ENCODE peak calls at places on chromosomes 1 and 21, in six cellular contexts. One of them, this sample, is unnamed.

GRCh38 chr1:167538657-167539056 is 14.9 kb downstream of the CREG1 start:
- DNase-seq in Peyer's patch: no peak
- DNase-seq in sigmoid colon: no peak
- DNase-seq in tibial nerve: no peak
- DNase-seq in SK-N-SH: no peak
- DNase-seq in left ventricle myocardium inferior: no peak
- DNase-seq in this sample: no peak

GRCh38 chr21:43279578-43279894 is 110.7 kb downstream of the CRYAA start:
- DNase-seq in SK-N-SH: no peak
- DNase-seq in left ventricle myocardium inferior: peak; percentile 2
- DNase-seq in tibial nerve: no peak
- DNase-seq in Peyer's patch: no peak
- DNase-seq in sigmoid colon: no peak
- DNase-seq in this sample: no peak

GRCh38 chr1:214540324-214540723 is 11.1 kb downstream of the PTPN14 start:
- DNase-seq in Peyer's patch: no peak
- DNase-seq in left ventricle myocardium inferior: no peak
- DNase-seq in SK-N-SH: no peak
- DNase-seq in tibial nerve: no peak
- DNase-seq in sigmoid colon: no peak
- DNase-seq in this sample: no peak

GRCh38 chr1:32709075-32709474 is 6.5 kb upstream of the SYNC start:
- DNase-seq in SK-N-SH: no peak
- DNase-seq in sigmoid colon: no peak
- DNase-seq in tibial nerve: no peak
- DNase-seq in Peyer's patch: no peak
- DNase-seq in left ventricle myocardium inferior: no peak
- DNase-seq in this sample: no peak

GRCh38 chr1:89069955-89070354 is 4.9 kb upstream of the GBP1 start:
- DNase-seq in SK-N-SH: no peak
- DNase-seq in sigmoid colon: no peak
- DNase-seq in left ventricle myocardium inferior: no peak
- DNase-seq in tibial nerve: no peak
- DNase-seq in Peyer's patch: no peak
- DNase-seq in this sample: no peak

GRCh38 chr21:44872266-44872567 is 1.3 kb downstream of the PTTG1IP start:
- DNase-seq in Peyer's patch: no peak
- DNase-seq in left ventricle myocardium inferior: no peak
- DNase-seq in tibial nerve: no peak
- DNase-seq in sigmoid colon: no peak
- DNase-seq in SK-N-SH: no peak
- DNase-seq in this sample: no peak

GRCh38 chr1:215083408-215083961 is 948 bp downstream of the KCNK2 start:
- DNase-seq in Peyer's patch: no peak
- DNase-seq in left ventricle myocardium inferior: no peak
- DNase-seq in sigmoid colon: peak; percentile 65
- DNase-seq in tibial nerve: peak; percentile 22
- DNase-seq in SK-N-SH: peak; percentile 17
- DNase-seq in this sample: no peak

GRCh38 chr1:168774241-168774640 is 45.2 kb upstream of the DPT start:
- DNase-seq in tibial nerve: peak; percentile 14
- DNase-seq in SK-N-SH: no peak
- DNase-seq in sigmoid colon: peak; percentile 84
- DNase-seq in Peyer's patch: no peak
- DNase-seq in left ventricle myocardium inferior: peak; percentile 75
- DNase-seq in this sample: no peak

GRCh38 chr1:56106551-56107277 is 472.6 kb downstream of the PLPP3 start:
- DNase-seq in left ventricle myocardium inferior: no peak
- DNase-seq in SK-N-SH: no peak
- DNase-seq in Peyer's patch: no peak
- DNase-seq in tibial nerve: no peak
- DNase-seq in sigmoid colon: no peak
- DNase-seq in this sample: no peak

GRCh38 chr21:29053656-29054055 is 19.8 kb downstream of the CCT8 start:
- DNase-seq in SK-N-SH: no peak
- DNase-seq in sigmoid colon: no peak
- DNase-seq in tibial nerve: no peak
- DNase-seq in Peyer's patch: no peak
- DNase-seq in left ventricle myocardium inferior: no peak
- DNase-seq in this sample: no peak

GRCh38 chr1:27018316-27018715 is 5.7 kb upstream of the TENT5B start:
- DNase-seq in SK-N-SH: no peak
- DNase-seq in Peyer's patch: no peak
- DNase-seq in tibial nerve: no peak
- DNase-seq in left ventricle myocardium inferior: no peak
- DNase-seq in sigmoid colon: no peak
- DNase-seq in this sample: no peak

GRCh38 chr1:181423301-181423918 is 59.9 kb upstream of the CACNA1E start:
- DNase-seq in sigmoid colon: no peak
- DNase-seq in Peyer's patch: peak; percentile 31
- DNase-seq in tibial nerve: no peak
- DNase-seq in left ventricle myocardium inferior: peak; percentile 36
- DNase-seq in SK-N-SH: peak; percentile 51
- DNase-seq in this sample: peak; percentile 53

GRCh38 chr1:19315378-19316206 is 3.5 kb downstream of the SLC66A1 start:
- DNase-seq in SK-N-SH: no peak
- DNase-seq in sigmoid colon: peak; percentile 57
- DNase-seq in Peyer's patch: peak; percentile 72
- DNase-seq in tibial nerve: no peak
- DNase-seq in left ventricle myocardium inferior: no peak
- DNase-seq in this sample: no peak

GRCh38 chr1:46020005-46020404 is 112.4 kb downstream of the PIK3R3 start:
- DNase-seq in SK-N-SH: no peak
- DNase-seq in left ventricle myocardium inferior: no peak
- DNase-seq in tibial nerve: no peak
- DNase-seq in Peyer's patch: no peak
- DNase-seq in sigmoid colon: peak; percentile 33
- DNase-seq in this sample: no peak

GRCh38 chr1:154609398-154610380 is 1.7 kb upstream of the ADAR start:
- DNase-seq in Peyer's patch: peak; percentile 48
- DNase-seq in sigmoid colon: no peak
- DNase-seq in left ventricle myocardium inferior: no peak
- DNase-seq in tibial nerve: no peak
- DNase-seq in SK-N-SH: no peak
- DNase-seq in this sample: no peak

GRCh38 chr1:216005916-216006315 is 417.3 kb downstream of the USH2A start:
- DNase-seq in tibial nerve: no peak
- DNase-seq in sigmoid colon: no peak
- DNase-seq in Peyer's patch: no peak
- DNase-seq in left ventricle myocardium inferior: no peak
- DNase-seq in SK-N-SH: no peak
- DNase-seq in this sample: no peak

GRCh38 chr1:9589144-9589718 is 520 bp downstream of the TMEM201 start:
- DNase-seq in tibial nerve: no peak
- DNase-seq in left ventricle myocardium inferior: no peak
- DNase-seq in sigmoid colon: no peak
- DNase-seq in SK-N-SH: no peak
- DNase-seq in Peyer's patch: peak; percentile 45
- DNase-seq in this sample: peak; percentile 49

GRCh38 chr1:180614746-180615145 is 17.1 kb upstream of the XPR1 start:
- DNase-seq in Peyer's patch: no peak
- DNase-seq in tibial nerve: no peak
- DNase-seq in SK-N-SH: no peak
- DNase-seq in sigmoid colon: no peak
- DNase-seq in left ventricle myocardium inferior: no peak
- DNase-seq in this sample: no peak

GRCh38 chr1:155202198-155202597 is 5.5 kb downstream of the THBS3 start:
- DNase-seq in tibial nerve: no peak
- DNase-seq in SK-N-SH: no peak
- DNase-seq in Peyer's patch: no peak
- DNase-seq in sigmoid colon: no peak
- DNase-seq in left ventricle myocardium inferior: no peak
- DNase-seq in this sample: no peak

GRCh38 chr1:47211796-47212269 is 20.2 kb downstream of the TAL1 start:
- DNase-seq in left ventricle myocardium inferior: peak; percentile 47
- DNase-seq in tibial nerve: no peak
- DNase-seq in Peyer's patch: no peak
- DNase-seq in sigmoid colon: peak; percentile 71
- DNase-seq in SK-N-SH: no peak
- DNase-seq in this sample: no peak

GRCh38 chr1:20081331-20081810 is 11.4 kb downstream of the PLA2G5 start:
- DNase-seq in left ventricle myocardium inferior: no peak
- DNase-seq in tibial nerve: no peak
- DNase-seq in Peyer's patch: no peak
- DNase-seq in sigmoid colon: peak; percentile 43
- DNase-seq in SK-N-SH: no peak
- DNase-seq in this sample: no peak

GRCh38 chr1:58064281-58064680 is 482.2 kb downstream of the OMA1 start:
- DNase-seq in sigmoid colon: no peak
- DNase-seq in tibial nerve: no peak
- DNase-seq in left ventricle myocardium inferior: no peak
- DNase-seq in Peyer's patch: no peak
- DNase-seq in SK-N-SH: no peak
- DNase-seq in this sample: no peak

GRCh38 chr1:58067082-58067481 is 479.4 kb downstream of the OMA1 start:
- DNase-seq in SK-N-SH: no peak
- DNase-seq in tibial nerve: no peak
- DNase-seq in Peyer's patch: no peak
- DNase-seq in sigmoid colon: no peak
- DNase-seq in left ventricle myocardium inferior: no peak
- DNase-seq in this sample: no peak

GRCh38 chr1:42756956-42757891 is 9.6 kb downstream of the P3H1 start:
- DNase-seq in Peyer's patch: no peak
- DNase-seq in sigmoid colon: no peak
- DNase-seq in tibial nerve: no peak
- DNase-seq in SK-N-SH: peak; percentile 82
- DNase-seq in left ventricle myocardium inferior: no peak
- DNase-seq in this sample: no peak

GRCh38 chr1:111811891-111812290 is 56.2 kb downstream of the DDX20 start:
- DNase-seq in left ventricle myocardium inferior: no peak
- DNase-seq in Peyer's patch: no peak
- DNase-seq in sigmoid colon: no peak
- DNase-seq in tibial nerve: no peak
- DNase-seq in SK-N-SH: no peak
- DNase-seq in this sample: no peak

GRCh38 chr1:226697608-226698544 is 41.2 kb downstream of the ITPKB start:
- DNase-seq in SK-N-SH: no peak
- DNase-seq in Peyer's patch: no peak
- DNase-seq in left ventricle myocardium inferior: no peak
- DNase-seq in sigmoid colon: no peak
- DNase-seq in tibial nerve: no peak
- DNase-seq in this sample: no peak

GRCh38 chr1:226698659-226699058 is 40.4 kb downstream of the ITPKB start:
- DNase-seq in tibial nerve: no peak
- DNase-seq in sigmoid colon: no peak
- DNase-seq in SK-N-SH: no peak
- DNase-seq in Peyer's patch: no peak
- DNase-seq in left ventricle myocardium inferior: no peak
- DNase-seq in this sample: no peak

GRCh38 chr1:226700861-226701260 is 38.2 kb downstream of the ITPKB start:
- DNase-seq in left ventricle myocardium inferior: no peak
- DNase-seq in sigmoid colon: no peak
- DNase-seq in tibial nerve: no peak
- DNase-seq in SK-N-SH: no peak
- DNase-seq in Peyer's patch: no peak
- DNase-seq in this sample: no peak

GRCh38 chr1:226697151-226697575 is 41.9 kb downstream of the ITPKB start:
- DNase-seq in Peyer's patch: no peak
- DNase-seq in SK-N-SH: no peak
- DNase-seq in left ventricle myocardium inferior: no peak
- DNase-seq in sigmoid colon: no peak
- DNase-seq in tibial nerve: no peak
- DNase-seq in this sample: peak; percentile 49

GRCh38 chr1:226699166-226699565 is 39.9 kb downstream of the ITPKB start:
- DNase-seq in SK-N-SH: no peak
- DNase-seq in left ventricle myocardium inferior: no peak
- DNase-seq in sigmoid colon: no peak
- DNase-seq in Peyer's patch: no peak
- DNase-seq in tibial nerve: no peak
- DNase-seq in this sample: no peak
- H3K4me1 ChIP-seq in SK-N-SH: peaks cover 25% of the 10 kb centered on the region
- H3K4me1 ChIP-seq in left ventricle myocardium inferior: peaks cover 94% of the 10 kb centered on the region
- H3K4me1 ChIP-seq in sigmoid colon: peaks cover 79% of the 10 kb centered on the region
- H3K4me1 ChIP-seq in Peyer's patch: peaks cover 5% of the 10 kb centered on the region
- H3K4me1 ChIP-seq in tibial nerve: peaks cover 48% of the 10 kb centered on the region
- H3K4me1 ChIP-seq in this sample: peaks cover 93% of the 10 kb centered on the region

GRCh38 chr1:190759807-190760206 is 282.1 kb upstream of the BRINP3 start:
- DNase-seq in left ventricle myocardium inferior: no peak
- DNase-seq in SK-N-SH: no peak
- DNase-seq in tibial nerve: no peak
- DNase-seq in sigmoid colon: no peak
- DNase-seq in Peyer's patch: no peak
- DNase-seq in this sample: no peak

GRCh38 chr1:190752131-190752530 is 274.5 kb upstream of the BRINP3 start:
- DNase-seq in left ventricle myocardium inferior: no peak
- DNase-seq in Peyer's patch: no peak
- DNase-seq in SK-N-SH: no peak
- DNase-seq in tibial nerve: no peak
- DNase-seq in sigmoid colon: no peak
- DNase-seq in this sample: no peak

GRCh38 chr1:190754769-190755168 is 277.1 kb upstream of the BRINP3 start:
- DNase-seq in sigmoid colon: no peak
- DNase-seq in Peyer's patch: no peak
- DNase-seq in left ventricle myocardium inferior: no peak
- DNase-seq in SK-N-SH: peak; percentile 5
- DNase-seq in tibial nerve: no peak
- DNase-seq in this sample: no peak
- TF ChIP-seq CTCF in sigmoid colon: no peak
- TF ChIP-seq CTCF in Peyer's patch: peak; percentile 25
- TF ChIP-seq CTCF in left ventricle myocardium inferior: no peak
- TF ChIP-seq CTCF in SK-N-SH: peak; percentile 48
- TF ChIP-seq CTCF in tibial nerve: no peak
- TF ChIP-seq CTCF in this sample: no peak

GRCh38 chr1:156492013-156492590 is 8.5 kb downstream of the MEF2D start:
- DNase-seq in sigmoid colon: no peak
- DNase-seq in left ventricle myocardium inferior: no peak
- DNase-seq in SK-N-SH: no peak
- DNase-seq in Peyer's patch: no peak
- DNase-seq in tibial nerve: no peak
- DNase-seq in this sample: no peak
- H3K4me1 ChIP-seq in sigmoid colon: peaks cover 100% of the 10 kb centered on the region
- H3K4me1 ChIP-seq in left ventricle myocardium inferior: peaks cover 100% of the 10 kb centered on the region
- H3K4me1 ChIP-seq in SK-N-SH: peaks cover 76% of the 10 kb centered on the region
- H3K4me1 ChIP-seq in Peyer's patch: peaks cover 12% of the 10 kb centered on the region
- H3K4me1 ChIP-seq in tibial nerve: peaks cover 100% of the 10 kb centered on the region
- H3K4me1 ChIP-seq in this sample: peaks cover 100% of the 10 kb centered on the region

DNA sequence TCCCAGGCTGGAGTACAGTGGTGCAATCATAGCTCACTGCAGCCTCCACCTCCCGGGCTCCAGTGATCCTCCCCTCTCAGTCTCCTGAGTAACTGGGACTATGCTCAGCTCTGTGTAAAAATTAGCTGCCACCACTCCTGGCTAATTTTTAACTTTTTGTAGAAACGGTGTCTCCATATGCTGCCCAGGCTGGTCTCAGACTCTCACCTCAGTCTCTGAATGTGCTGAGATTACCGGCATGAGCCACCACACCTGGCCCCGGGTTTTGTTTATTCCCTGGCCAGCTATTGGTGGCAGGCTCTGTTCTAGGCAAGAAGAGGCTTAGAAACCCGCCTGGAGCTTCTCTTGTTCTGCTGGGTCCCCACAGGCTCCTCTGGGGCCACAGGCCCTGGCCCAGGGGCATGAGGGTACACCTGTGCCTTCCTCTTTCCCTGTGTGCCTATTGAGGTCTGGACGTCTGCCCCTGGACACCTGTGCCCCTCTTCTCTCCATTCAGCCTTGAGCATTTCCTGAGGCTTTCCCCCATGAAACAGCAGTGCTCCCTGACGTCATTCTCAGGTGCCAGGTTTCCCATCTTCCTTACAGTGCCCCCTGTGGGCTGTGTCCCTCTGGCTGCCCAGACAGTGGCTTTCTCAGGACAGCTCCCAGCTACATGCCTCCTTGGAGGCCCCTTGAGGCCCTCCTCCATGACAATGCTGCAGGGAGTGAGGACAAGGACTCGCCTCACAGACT is 57.5 kb downstream of the PCP4 start:
- DNase-seq in left ventricle myocardium inferior: no peak
- DNase-seq in tibial nerve: no peak
- DNase-seq in sigmoid colon: no peak
- DNase-seq in Peyer's patch: no peak
- DNase-seq in SK-N-SH: no peak
- DNase-seq in this sample: no peak
- TF ChIP-seq CTCF in left ventricle myocardium inferior: no peak
- TF ChIP-seq CTCF in tibial nerve: no peak
- TF ChIP-seq CTCF in sigmoid colon: no peak
- TF ChIP-seq CTCF in Peyer's patch: no peak
- TF ChIP-seq CTCF in SK-N-SH: no peak
- TF ChIP-seq CTCF in this sample: no peak

This sample was measured in CD8-positive, alpha-beta T cell.